ENCODE peak calls at places on chromosomes 4 and X, in nine cellular contexts. U is fibroblast of lung; D is NCI-H1092; M is CD8-positive, alpha-beta memory T cell; Q is stimulated activated CD4-positive, alpha-beta T cell treated with anti-CD3 and anti-CD28 coated beads, Interleukin-4, amount 100 ng/mL, for 48 hours; P is HCT116; Z is activated naive CD4-positive, alpha-beta T cell treated with anti-CD3 and anti-CD28 coated beads for 36 hours; H is amniotic stem cell; E is CD4-positive, alpha-beta T cell. N is an unnamed sample.

GRCh38 chr4:156931267-156931666 is 40.3 kb downstream of the PDGFC start:
- DNase-seq in U (peak; percentile 96), D (no peak), M (no peak), Q (no peak), P (peak; percentile 95), Z (no peak), H (no peak), E (no peak), N (peak; percentile 76)

GRCh38 chr4:161642708-161643107 is 521.1 kb downstream of the FSTL5 start:
- DNase-seq in U (peak; percentile 15), D (no peak), M (no peak), Q (no peak), P (no peak), Z (no peak), H (no peak), E (no peak), N (no peak)

GRCh38 chr4:1600211-1600780 is 83.8 kb downstream of the FAM53A start:
- DNase-seq in U (no peak), D (no peak), M (no peak), Q (no peak), P (no peak), Z (no peak), H (no peak), E (no peak), N (no peak)

GRCh38 chrX:27995611-27996010 is 14.4 kb upstream of the DCAF8L1 start:
- DNase-seq in U (no peak), D (no peak), M (no peak), Q (no peak), P (no peak), Z (no peak), H (no peak), E (no peak), N (no peak)

GRCh38 chr4:1413687-1414479 is 7.6 kb upstream of the NKX1-1 start:
- DNase-seq in U (no peak), D (no peak), M (no peak), Q (no peak), P (no peak), Z (no peak), H (no peak), E (no peak), N (no peak)

GRCh38 chrX:41971346-41971745 is 48.0 kb upstream of the CASK start:
- DNase-seq in U (no peak), D (no peak), M (no peak), Q (no peak), P (no peak), Z (no peak), H (no peak), E (no peak), N (no peak)

GRCh38 chr4:150348079-150348478 is 233.9 kb upstream of the MAB21L2 start:
- DNase-seq in U (peak; percentile 60), D (no peak), M (no peak), Q (no peak), P (peak; percentile 41), Z (no peak), H (no peak), E (no peak), N (no peak)

GRCh38 chr4:18390655-18391369 is 369.3 kb upstream of the LCORL start:
- DNase-seq in U (peak; percentile 0), D (no peak), M (no peak), Q (no peak), P (peak; percentile 23), Z (no peak), H (no peak), E (no peak), N (no peak)

GRCh38 chr4:184447664-184448063 is 26.7 kb downstream of the IRF2 start:
- DNase-seq in U (no peak), D (no peak), M (no peak), Q (no peak), P (no peak), Z (no peak), H (no peak), E (no peak), N (no peak)

GRCh38 chr4:1250921-1251772 is 2.2 kb upstream of the CTBP1 start:
- DNase-seq in U (no peak), D (no peak), M (no peak), Q (no peak), P (no peak), Z (no peak), H (no peak), E (no peak), N (no peak)

GRCh38 chrX:69503228-69503834 is 795 bp upstream of the NALF2 start:
- DNase-seq in U (peak; percentile 12), D (peak; percentile 60), M (no peak), Q (no peak), P (peak; percentile 43), Z (no peak), H (no peak), E (no peak), N (no peak)